ENCODE peak calls at places on chromosomes 5 and 9, in eight cellular contexts. R, I, K, M, Z, E, D and U are unnamed samples.

GRCh38 chr5:6585168-6585567 is 47.7 kb downstream of the NSUN2 start:
- DNase-seq in R (no peak), I (no peak), K (no peak), M (no peak), Z (no peak), E (no peak), D (no peak), U (no peak)

GRCh38 chr9:89277454-89277853 is 33.5 kb upstream of the CKS2 start:
- DNase-seq in R (no peak), I (no peak), K (no peak), M (peak), Z (no peak), E (no peak), D (no peak), U (no peak)

GRCh38 chr5:683619-684481 is 9.3 kb downstream of the TPPP start:
- DNase-seq in R (no peak), I (no peak), K (no peak), M (no peak), Z (no peak), E (no peak), D (no peak), U (no peak)

GRCh38 chr5:24644757-24645156 is at the start of gene CDH10:
- DNase-seq in R (peak), I (no peak), K (no peak), M (no peak), Z (no peak), E (no peak), D (peak), U (no peak)

GRCh38 chr5:149791881-149792280 is 61.8 kb downstream of the PPARGC1B start:
- DNase-seq in R (no peak), I (no peak), K (no peak), M (no peak), Z (no peak), E (no peak), D (no peak), U (no peak)

GRCh38 chr5:32989815-32990214 is 278.7 kb downstream of the NPR3 start:
- DNase-seq in R (no peak), I (no peak), K (no peak), M (no peak), Z (no peak), E (no peak), D (no peak), U (no peak)

GRCh38 chr5:171957591-171958251 is 48.7 kb downstream of the FBXW11 start:
- DNase-seq in R (no peak), I (peak), K (no peak), M (peak), Z (no peak), E (no peak), D (peak), U (no peak)

GRCh38 chr9:70418822-70419545 is 4.5 kb upstream of the KLF9 start:
- DNase-seq in R (peak), I (peak), K (peak), M (peak), Z (peak), E (peak), D (peak), U (peak)

GRCh38 chr5:1011741-1012315 is 3.2 kb downstream of the NKD2 start:
- DNase-seq in R (no peak), I (no peak), K (no peak), M (no peak), Z (no peak), E (no peak), D (no peak), U (no peak)

GRCh38 chr9:86408121-86408520 is 53.9 kb upstream of the TUT7 start:
- DNase-seq in R (no peak), I (no peak), K (no peak), M (no peak), Z (no peak), E (no peak), D (no peak), U (no peak)

GRCh38 chr5:56281489-56282163 is 48.5 kb upstream of the ANKRD55 start:
- DNase-seq in R (no peak), I (no peak), K (no peak), M (no peak), Z (no peak), E (no peak), D (no peak), U (no peak)

GRCh38 chr5:134503937-134504437 is 21.5 kb upstream of the JADE2 start:
- DNase-seq in R (no peak), I (no peak), K (no peak), M (no peak), Z (peak), E (no peak), D (no peak), U (no peak)

GRCh38 chr9:20848490-20848889 is 164.4 kb downstream of the FOCAD start:
- DNase-seq in R (no peak), I (no peak), K (no peak), M (no peak), Z (peak), E (no peak), D (no peak), U (no peak)

GRCh38 chr9:98887918-98888510 is 55.7 kb upstream of the COL15A1 start:
- DNase-seq in R (no peak), I (no peak), K (no peak), M (no peak), Z (no peak), E (no peak), D (no peak), U (no peak)

GRCh38 chr9:131111186-131111853 is 14.1 kb upstream of the NUP214 start:
- DNase-seq in R (no peak), I (no peak), K (no peak), M (no peak), Z (no peak), E (no peak), D (no peak), U (no peak)

GRCh38 chr5:131610198-131611063 is 24.6 kb downstream of the RAPGEF6 start:
- DNase-seq in R (no peak), I (no peak), K (no peak), M (no peak), Z (no peak), E (peak), D (no peak), U (no peak)